ENCODE peak calls at places on chromosomes 4 and X, in five cellular contexts. One of them, this sample, is unnamed.

GRCh38 chr4:6594826-6595355 is 19.9 kb downstream of the MAN2B2 start:
- DNase-seq in HepG2: no peak
- DNase-seq in GM23338: no peak
- DNase-seq in GM12878: no peak
- DNase-seq in K562: no peak
- DNase-seq in this sample: no peak

GRCh38 chrX:129695535-129695934 is 40.8 kb upstream of the APLN start:
- DNase-seq in HepG2: no peak
- DNase-seq in GM12878: no peak
- DNase-seq in K562: no peak
- DNase-seq in GM23338: no peak
- DNase-seq in this sample: no peak

GRCh38 chrX:17374619-17375360 is at the start of gene NHS:
- DNase-seq in GM23338: peak; percentile 84
- DNase-seq in K562: peak; percentile 12
- DNase-seq in HepG2: no peak
- DNase-seq in GM12878: no peak
- DNase-seq in this sample: peak; percentile 68

GRCh38 chr4:93084599-93085305 is 743.8 kb upstream of the ATOH1 start:
- DNase-seq in HepG2: no peak
- DNase-seq in GM23338: peak; percentile 74
- DNase-seq in K562: no peak
- DNase-seq in GM12878: no peak
- DNase-seq in this sample: no peak

GRCh38 chr4:70544279-70544870 is 26.0 kb downstream of the AMTN start:
- DNase-seq in K562: peak; percentile 18
- DNase-seq in HepG2: peak; percentile 17
- DNase-seq in GM12878: no peak
- DNase-seq in GM23338: peak; percentile 66
- DNase-seq in this sample: no peak

GRCh38 chrX:10047133-10047532 is 80.0 kb downstream of the CLDN34 start:
- DNase-seq in GM23338: no peak
- DNase-seq in GM12878: no peak
- DNase-seq in HepG2: no peak
- DNase-seq in K562: peak; percentile 34
- DNase-seq in this sample: no peak

GRCh38 chr4:4606321-4606720 is 64.5 kb upstream of the STX18 start:
- DNase-seq in K562: peak; percentile 18
- DNase-seq in GM12878: no peak
- DNase-seq in HepG2: no peak
- DNase-seq in GM23338: no peak
- DNase-seq in this sample: no peak

GRCh38 chrX:41110801-41111625 is 25.8 kb downstream of the USP9X start:
- DNase-seq in GM23338: peak; percentile 52
- DNase-seq in K562: peak; percentile 13
- DNase-seq in GM12878: no peak
- DNase-seq in HepG2: no peak
- DNase-seq in this sample: no peak

GRCh38 chrX:27966955-27967354 is 14.3 kb downstream of the DCAF8L1 start:
- DNase-seq in GM12878: no peak
- DNase-seq in K562: no peak
- DNase-seq in HepG2: no peak
- DNase-seq in GM23338: no peak
- DNase-seq in this sample: peak; percentile 23

GRCh38 chrX:41931591-41931990 is 8.2 kb upstream of the CASK start:
- DNase-seq in GM23338: no peak
- DNase-seq in K562: no peak
- DNase-seq in HepG2: no peak
- DNase-seq in GM12878: no peak
- DNase-seq in this sample: no peak

GRCh38 chr4:48110452-48110978 is 23.5 kb downstream of the TXK start:
- DNase-seq in HepG2: no peak
- DNase-seq in K562: no peak
- DNase-seq in GM12878: no peak
- DNase-seq in GM23338: no peak
- DNase-seq in this sample: no peak

GRCh38 chr4:3387943-3388348 is 53.8 kb upstream of the HGFAC start:
- DNase-seq in HepG2: no peak
- DNase-seq in GM12878: no peak
- DNase-seq in K562: no peak
- DNase-seq in GM23338: no peak
- DNase-seq in this sample: no peak

GRCh38 chr4:79141530-79141929 is 184.3 kb downstream of the NAA11 start:
- DNase-seq in GM23338: peak; percentile 40
- DNase-seq in HepG2: peak; percentile 1
- DNase-seq in GM12878: no peak
- DNase-seq in K562: peak; percentile 11
- DNase-seq in this sample: no peak

GRCh38 chrX:17412692-17413091 is 37.7 kb downstream of the NHS start:
- DNase-seq in K562: no peak
- DNase-seq in HepG2: no peak
- DNase-seq in GM23338: no peak
- DNase-seq in GM12878: no peak
- DNase-seq in this sample: peak; percentile 63

GRCh38 chr4:55378617-55379467 is 16.9 kb upstream of the TMEM165 start:
- DNase-seq in GM12878: no peak
- DNase-seq in K562: no peak
- DNase-seq in GM23338: no peak
- DNase-seq in HepG2: no peak
- DNase-seq in this sample: no peak

GRCh38 chrX:72255445-72255844 is 16.6 kb upstream of the ERCC6L start:
- DNase-seq in HepG2: no peak
- DNase-seq in GM12878: no peak
- DNase-seq in K562: no peak
- DNase-seq in GM23338: peak; percentile 56
- DNase-seq in this sample: no peak
- TF ChIP-seq REST in HepG2: no peak
- TF ChIP-seq REST in GM12878: no peak
- TF ChIP-seq REST in K562: no peak
- TF ChIP-seq REST in GM23338: no peak
- TF ChIP-seq REST in this sample: no peak

GRCh38 chr4:187172340-187172761 is 448.7 kb upstream of the FAT1 start:
- DNase-seq in GM12878: no peak
- DNase-seq in GM23338: no peak
- DNase-seq in HepG2: no peak
- DNase-seq in K562: no peak
- DNase-seq in this sample: no peak

GRCh38 chr4:187171731-187172339 is 448.2 kb upstream of the FAT1 start:
- DNase-seq in K562: no peak
- DNase-seq in HepG2: no peak
- DNase-seq in GM12878: no peak
- DNase-seq in GM23338: no peak
- DNase-seq in this sample: no peak

GRCh38 chr4:187167126-187167525 is 443.5 kb upstream of the FAT1 start:
- DNase-seq in K562: no peak
- DNase-seq in HepG2: no peak
- DNase-seq in GM12878: no peak
- DNase-seq in GM23338: no peak
- DNase-seq in this sample: no peak
- TF ChIP-seq JUNB in K562: no peak
- TF ChIP-seq JUNB in HepG2: no peak
- TF ChIP-seq JUNB in GM12878: no peak
- TF ChIP-seq JUNB in GM23338: no peak
- TF ChIP-seq JUNB in this sample: no peak

GRCh38 chr4:151715881-151716280 is 44.9 kb downstream of the GATB start:
- DNase-seq in GM23338: no peak
- DNase-seq in K562: no peak
- DNase-seq in GM12878: no peak
- DNase-seq in HepG2: no peak
- DNase-seq in this sample: no peak
- TF ChIP-seq CTCF in GM23338: no peak
- TF ChIP-seq CTCF in K562: no peak
- TF ChIP-seq CTCF in GM12878: no peak
- TF ChIP-seq CTCF in HepG2: no peak
- TF ChIP-seq CTCF in this sample: no peak

GRCh38 chrX:53084043-53084570 is 1.9 kb downstream of the TSPYL2 start:
- DNase-seq in GM12878: no peak
- DNase-seq in K562: no peak
- DNase-seq in GM23338: no peak
- DNase-seq in HepG2: no peak
- DNase-seq in this sample: no peak
- TF ChIP-seq REST in GM12878: no peak
- TF ChIP-seq REST in K562: no peak
- TF ChIP-seq REST in GM23338: no peak
- TF ChIP-seq REST in HepG2: no peak
- TF ChIP-seq REST in this sample: no peak

GRCh38 chrX:81202989-81203388 is 1.1 kb downstream of the SH3BGRL start:
- DNase-seq in GM23338: no peak
- DNase-seq in HepG2: no peak
- DNase-seq in GM12878: no peak
- DNase-seq in K562: peak; percentile 17
- DNase-seq in this sample: no peak
- TF ChIP-seq JUNB in GM23338: no peak
- TF ChIP-seq JUNB in HepG2: no peak
- TF ChIP-seq JUNB in GM12878: no peak
- TF ChIP-seq JUNB in K562: no peak
- TF ChIP-seq JUNB in this sample: no peak

GRCh38 chr4:8274772-8275241 is 5.3 kb downstream of the HTRA3 start:
- DNase-seq in GM23338: no peak
- DNase-seq in HepG2: no peak
- DNase-seq in GM12878: no peak
- DNase-seq in K562: peak; percentile 16
- DNase-seq in this sample: no peak
- TF ChIP-seq CTCF in GM23338: no peak
- TF ChIP-seq CTCF in HepG2: peak; percentile 43
- TF ChIP-seq CTCF in GM12878: no peak
- TF ChIP-seq CTCF in K562: no peak
- TF ChIP-seq CTCF in this sample: no peak

GRCh38 chrX:133921084-133921483 is 64.3 kb downstream of the GPC3 start:
- DNase-seq in K562: no peak
- DNase-seq in HepG2: no peak
- DNase-seq in GM12878: no peak
- DNase-seq in GM23338: no peak
- DNase-seq in this sample: no peak

GRCh38 chrX:133922390-133922772 is 63.0 kb downstream of the GPC3 start:
- DNase-seq in GM12878: no peak
- DNase-seq in HepG2: no peak
- DNase-seq in K562: no peak
- DNase-seq in GM23338: no peak
- DNase-seq in this sample: no peak

GRCh38 chrX:133923548-133923947 is 61.8 kb downstream of the GPC3 start:
- DNase-seq in GM23338: no peak
- DNase-seq in GM12878: no peak
- DNase-seq in K562: no peak
- DNase-seq in HepG2: no peak
- DNase-seq in this sample: no peak

GRCh38 chrX:133923113-133923512 is 62.3 kb downstream of the GPC3 start:
- DNase-seq in HepG2: no peak
- DNase-seq in GM23338: no peak
- DNase-seq in K562: no peak
- DNase-seq in GM12878: no peak
- DNase-seq in this sample: no peak

GRCh38 chrX:133921764-133922389 is 63.5 kb downstream of the GPC3 start:
- DNase-seq in GM12878: no peak
- DNase-seq in GM23338: peak; percentile 82
- DNase-seq in HepG2: peak; percentile 19
- DNase-seq in K562: peak; percentile 35
- DNase-seq in this sample: peak; percentile 46
- TF ChIP-seq REST in GM12878: no peak
- TF ChIP-seq REST in GM23338: no peak
- TF ChIP-seq REST in HepG2: no peak
- TF ChIP-seq REST in K562: no peak
- TF ChIP-seq REST in this sample: no peak

GRCh38 chr4:154562697-154563254 is at the start of gene FGB:
- DNase-seq in GM23338: no peak
- DNase-seq in GM12878: no peak
- DNase-seq in K562: no peak
- DNase-seq in HepG2: no peak
- DNase-seq in this sample: no peak

GRCh38 chr4:154560824-154561231 is 2.0 kb upstream of the FGB start:
- DNase-seq in GM12878: no peak
- DNase-seq in GM23338: no peak
- DNase-seq in K562: no peak
- DNase-seq in HepG2: peak; percentile 90
- DNase-seq in this sample: no peak

GRCh38 chr4:154559931-154560801 is 2.6 kb upstream of the FGB start:
- DNase-seq in HepG2: peak; percentile 96
- DNase-seq in GM12878: no peak
- DNase-seq in K562: no peak
- DNase-seq in GM23338: no peak
- DNase-seq in this sample: no peak

GRCh38 chr4:154564311-154564710 is 1.5 kb downstream of the FGB start:
- DNase-seq in GM12878: no peak
- DNase-seq in GM23338: no peak
- DNase-seq in HepG2: no peak
- DNase-seq in K562: no peak
- DNase-seq in this sample: no peak

GRCh38 chr4:154559141-154559841 is 3.5 kb upstream of the FGB start:
- DNase-seq in GM23338: peak; percentile 80
- DNase-seq in K562: peak; percentile 73
- DNase-seq in HepG2: peak; percentile 87
- DNase-seq in GM12878: no peak
- DNase-seq in this sample: peak; percentile 86
- TF ChIP-seq JUNB in GM23338: no peak
- TF ChIP-seq JUNB in K562: no peak
- TF ChIP-seq JUNB in HepG2: no peak
- TF ChIP-seq JUNB in GM12878: no peak
- TF ChIP-seq JUNB in this sample: no peak